ENCODE peak calls at places on chromosome 16, in seven cellular contexts. One of them, this sample, is unnamed.

GRCh38 chr16:81486555-81487061 is 42.0 kb downstream of the CMIP start:
- DNase-seq in cardiac muscle cell: peak; percentile 92
- DNase-seq in endodermal cell: no peak
- DNase-seq in heart right ventricle: peak; percentile 52
- DNase-seq in thoracic aorta: no peak
- DNase-seq in PC-9: no peak
- DNase-seq in neural progenitor cell: no peak
- DNase-seq in this sample: no peak

GRCh38 chr16:2468142-2468724 is 2.9 kb upstream of the NTN3 start:
- DNase-seq in neural progenitor cell: peak; percentile 62
- DNase-seq in cardiac muscle cell: no peak
- DNase-seq in heart right ventricle: no peak
- DNase-seq in endodermal cell: peak; percentile 76
- DNase-seq in thoracic aorta: no peak
- DNase-seq in PC-9: peak; percentile 35
- DNase-seq in this sample: peak; percentile 84

GRCh38 chr16:83917152-83918120 is 18.5 kb downstream of the MLYCD start:
- DNase-seq in neural progenitor cell: no peak
- DNase-seq in cardiac muscle cell: no peak
- DNase-seq in PC-9: no peak
- DNase-seq in heart right ventricle: no peak
- DNase-seq in thoracic aorta: no peak
- DNase-seq in endodermal cell: no peak
- DNase-seq in this sample: no peak

GRCh38 chr16:21265104-21265825 is 12.8 kb downstream of the CRYM start:
- DNase-seq in cardiac muscle cell: no peak
- DNase-seq in endodermal cell: no peak
- DNase-seq in PC-9: no peak
- DNase-seq in heart right ventricle: peak; percentile 74
- DNase-seq in neural progenitor cell: no peak
- DNase-seq in thoracic aorta: no peak
- DNase-seq in this sample: no peak

GRCh38 chr16:47309581-47310312 is 151.1 kb downstream of the ITFG1 start:
- DNase-seq in thoracic aorta: no peak
- DNase-seq in neural progenitor cell: no peak
- DNase-seq in PC-9: no peak
- DNase-seq in cardiac muscle cell: no peak
- DNase-seq in heart right ventricle: no peak
- DNase-seq in endodermal cell: no peak
- DNase-seq in this sample: no peak

GRCh38 chr16:52963471-52963870 is 89.2 kb downstream of the CHD9NB start:
- DNase-seq in endodermal cell: no peak
- DNase-seq in PC-9: no peak
- DNase-seq in cardiac muscle cell: no peak
- DNase-seq in heart right ventricle: no peak
- DNase-seq in thoracic aorta: no peak
- DNase-seq in neural progenitor cell: peak; percentile 9
- DNase-seq in this sample: no peak

GRCh38 chr16:11977206-11978041 is 890 bp downstream of the SNX29 start:
- DNase-seq in PC-9: peak; percentile 35
- DNase-seq in neural progenitor cell: peak; percentile 35
- DNase-seq in thoracic aorta: no peak
- DNase-seq in cardiac muscle cell: peak; percentile 76
- DNase-seq in endodermal cell: peak; percentile 55
- DNase-seq in heart right ventricle: peak; percentile 23
- DNase-seq in this sample: peak; percentile 54

GRCh38 chr16:57194512-57194911 is 8.4 kb downstream of the RSPRY1 start:
- DNase-seq in heart right ventricle: no peak
- DNase-seq in thoracic aorta: no peak
- DNase-seq in PC-9: peak; percentile 25
- DNase-seq in endodermal cell: no peak
- DNase-seq in neural progenitor cell: no peak
- DNase-seq in cardiac muscle cell: peak; percentile 88
- DNase-seq in this sample: no peak

GRCh38 chr16:69131167-69131748 is 1.1 kb downstream of the CHTF8 start:
- DNase-seq in cardiac muscle cell: peak; percentile 42
- DNase-seq in PC-9: no peak
- DNase-seq in neural progenitor cell: peak; percentile 67
- DNase-seq in thoracic aorta: no peak
- DNase-seq in heart right ventricle: peak; percentile 35
- DNase-seq in endodermal cell: peak; percentile 68
- DNase-seq in this sample: peak; percentile 88

GRCh38 chr16:56589141-56590039 is at the start of gene MT3:
- DNase-seq in thoracic aorta: no peak
- DNase-seq in heart right ventricle: no peak
- DNase-seq in PC-9: peak; percentile 48
- DNase-seq in endodermal cell: peak; percentile 81
- DNase-seq in cardiac muscle cell: no peak
- DNase-seq in neural progenitor cell: peak; percentile 85
- DNase-seq in this sample: peak; percentile 88

GRCh38 chr16:21646721-21647561 is 5.5 kb downstream of the IGSF6 start:
- DNase-seq in PC-9: no peak
- DNase-seq in neural progenitor cell: no peak
- DNase-seq in endodermal cell: no peak
- DNase-seq in cardiac muscle cell: no peak
- DNase-seq in heart right ventricle: no peak
- DNase-seq in thoracic aorta: no peak
- DNase-seq in this sample: no peak

GRCh38 chr16:84834403-84834772 is 14.6 kb downstream of the CRISPLD2 start:
- DNase-seq in heart right ventricle: no peak
- DNase-seq in cardiac muscle cell: peak; percentile 53
- DNase-seq in neural progenitor cell: no peak
- DNase-seq in PC-9: no peak
- DNase-seq in thoracic aorta: no peak
- DNase-seq in endodermal cell: no peak
- DNase-seq in this sample: no peak

GRCh38 chr16:57092786-57093301 is 461 bp downstream of the CPNE2 start:
- DNase-seq in PC-9: peak; percentile 50
- DNase-seq in thoracic aorta: no peak
- DNase-seq in cardiac muscle cell: peak; percentile 35
- DNase-seq in endodermal cell: peak; percentile 84
- DNase-seq in heart right ventricle: no peak
- DNase-seq in neural progenitor cell: peak; percentile 66
- DNase-seq in this sample: peak; percentile 94

GRCh38 chr16:56102159-56102798 is 89.0 kb upstream of the GNAO1 start:
- DNase-seq in cardiac muscle cell: peak; percentile 37
- DNase-seq in endodermal cell: no peak
- DNase-seq in heart right ventricle: peak; percentile 66
- DNase-seq in thoracic aorta: no peak
- DNase-seq in neural progenitor cell: peak; percentile 26
- DNase-seq in PC-9: no peak
- DNase-seq in this sample: peak; percentile 22

DNA sequence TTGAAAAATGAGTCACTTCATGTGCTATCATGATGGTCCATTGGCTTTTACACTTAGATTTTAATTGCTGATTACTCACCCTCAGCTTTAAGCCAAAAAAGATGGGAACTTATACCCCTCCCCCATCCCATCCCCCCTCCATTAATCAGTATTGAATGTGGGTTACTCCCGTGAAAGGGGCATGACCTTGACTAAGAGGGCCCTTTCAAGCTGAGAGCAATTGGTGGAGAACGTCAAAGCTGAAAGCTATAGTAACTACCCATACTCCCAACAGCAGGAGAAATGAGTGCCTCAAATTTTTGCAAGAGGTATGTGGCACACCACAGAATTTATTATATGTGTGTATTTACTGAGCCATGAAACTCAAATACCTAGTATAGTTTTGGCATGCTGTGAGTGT is 99.7 kb upstream of the CDH8 start:
- DNase-seq in cardiac muscle cell: no peak
- DNase-seq in heart right ventricle: no peak
- DNase-seq in neural progenitor cell: no peak
- DNase-seq in endodermal cell: no peak
- DNase-seq in thoracic aorta: no peak
- DNase-seq in PC-9: no peak
- DNase-seq in this sample: no peak
- H3K4me3 ChIP-seq in cardiac muscle cell: no peak overlapping the region
- H3K4me3 ChIP-seq in heart right ventricle: no peak overlapping the region
- H3K4me3 ChIP-seq in neural progenitor cell: no peak overlapping the region
- H3K4me3 ChIP-seq in endodermal cell: no peak overlapping the region
- H3K4me3 ChIP-seq in thoracic aorta: no peak overlapping the region
- H3K4me3 ChIP-seq in PC-9: no peak overlapping the region
- H3K4me3 ChIP-seq in this sample: no peak overlapping the region

GRCh38 chr16:88487124-88487432 is 34.0 kb downstream of the ZFPM1 start:
- DNase-seq in cardiac muscle cell: no peak
- DNase-seq in endodermal cell: no peak
- DNase-seq in thoracic aorta: no peak
- DNase-seq in heart right ventricle: no peak
- DNase-seq in neural progenitor cell: no peak
- DNase-seq in PC-9: no peak
- DNase-seq in this sample: no peak

GRCh38 chr16:88487920-88488842 is 35.1 kb downstream of the ZFPM1 start:
- DNase-seq in cardiac muscle cell: no peak
- DNase-seq in thoracic aorta: no peak
- DNase-seq in endodermal cell: peak; percentile 63
- DNase-seq in heart right ventricle: no peak
- DNase-seq in PC-9: no peak
- DNase-seq in neural progenitor cell: no peak
- DNase-seq in this sample: peak; percentile 81

GRCh38 chr16:88491001-88491559 is 38.0 kb downstream of the ZFPM1 start:
- DNase-seq in PC-9: no peak
- DNase-seq in thoracic aorta: no peak
- DNase-seq in neural progenitor cell: no peak
- DNase-seq in cardiac muscle cell: no peak
- DNase-seq in heart right ventricle: no peak
- DNase-seq in endodermal cell: no peak
- DNase-seq in this sample: no peak

GRCh38 chr16:88491560-88492310 is 38.7 kb downstream of the ZFPM1 start:
- DNase-seq in heart right ventricle: no peak
- DNase-seq in thoracic aorta: no peak
- DNase-seq in endodermal cell: no peak
- DNase-seq in neural progenitor cell: no peak
- DNase-seq in cardiac muscle cell: no peak
- DNase-seq in PC-9: no peak
- DNase-seq in this sample: no peak

DNA sequence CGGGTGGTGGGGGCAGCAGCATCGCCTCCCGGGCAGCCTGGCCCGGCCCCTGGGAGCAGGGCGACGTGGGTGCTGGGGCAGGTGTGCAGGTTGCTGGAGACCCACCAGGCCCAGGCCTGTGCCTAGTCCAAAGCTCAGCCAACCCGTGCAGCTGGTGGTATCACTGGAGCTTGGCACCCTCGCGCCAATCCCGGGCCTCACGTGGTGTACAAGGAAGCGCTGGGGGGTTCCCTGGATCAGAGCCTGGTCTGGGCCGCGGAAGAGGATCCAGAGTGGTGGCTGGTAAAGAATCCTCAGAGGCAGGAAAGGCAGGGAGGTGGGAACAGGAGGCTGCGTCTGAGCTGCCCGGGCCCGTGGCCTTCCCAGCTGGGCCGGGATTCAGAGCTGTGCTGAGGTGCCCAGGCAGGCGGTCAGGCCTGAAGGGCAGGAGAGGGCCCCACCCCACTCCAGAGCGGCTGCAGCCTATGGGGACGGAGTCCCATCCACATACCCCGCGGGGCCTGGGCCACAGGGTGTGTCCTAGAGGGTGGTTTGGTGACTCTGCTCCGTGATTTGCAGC is 36.2 kb downstream of the ZFPM1 start:
- DNase-seq in endodermal cell: no peak
- DNase-seq in thoracic aorta: no peak
- DNase-seq in cardiac muscle cell: no peak
- DNase-seq in heart right ventricle: no peak
- DNase-seq in PC-9: no peak
- DNase-seq in neural progenitor cell: no peak
- DNase-seq in this sample: no peak
- H3K27me3 ChIP-seq in endodermal cell: no peaks in the 10 kb centered on the region
- H3K27me3 ChIP-seq in thoracic aorta: no peaks in the 10 kb centered on the region
- H3K27me3 ChIP-seq in cardiac muscle cell: no peaks in the 10 kb centered on the region
- H3K27me3 ChIP-seq in heart right ventricle: no peaks in the 10 kb centered on the region
- H3K27me3 ChIP-seq in PC-9: no peaks in the 10 kb centered on the region
- H3K27me3 ChIP-seq in neural progenitor cell: no peaks in the 10 kb centered on the region
- H3K27me3 ChIP-seq in this sample: no peaks in the 10 kb centered on the region

GRCh38 chr16:3876160-3876559 is 4.4 kb downstream of the CREBBP start:
- DNase-seq in thoracic aorta: no peak
- DNase-seq in PC-9: no peak
- DNase-seq in cardiac muscle cell: no peak
- DNase-seq in endodermal cell: no peak
- DNase-seq in neural progenitor cell: no peak
- DNase-seq in heart right ventricle: no peak
- DNase-seq in this sample: no peak

GRCh38 chr16:3878610-3879009 is 1.9 kb downstream of the CREBBP start:
- DNase-seq in neural progenitor cell: no peak
- DNase-seq in heart right ventricle: no peak
- DNase-seq in thoracic aorta: no peak
- DNase-seq in cardiac muscle cell: peak; percentile 48
- DNase-seq in endodermal cell: no peak
- DNase-seq in PC-9: no peak
- DNase-seq in this sample: no peak

GRCh38 chr16:3874794-3875692 is 5.5 kb downstream of the CREBBP start:
- DNase-seq in endodermal cell: no peak
- DNase-seq in neural progenitor cell: no peak
- DNase-seq in thoracic aorta: no peak
- DNase-seq in PC-9: no peak
- DNase-seq in cardiac muscle cell: no peak
- DNase-seq in heart right ventricle: no peak
- DNase-seq in this sample: peak; percentile 49

GRCh38 chr16:3874242-3874641 is 6.3 kb downstream of the CREBBP start:
- DNase-seq in thoracic aorta: no peak
- DNase-seq in endodermal cell: no peak
- DNase-seq in neural progenitor cell: no peak
- DNase-seq in cardiac muscle cell: no peak
- DNase-seq in heart right ventricle: no peak
- DNase-seq in PC-9: no peak
- DNase-seq in this sample: no peak

GRCh38 chr16:3876695-3877094 is 3.8 kb downstream of the CREBBP start:
- DNase-seq in cardiac muscle cell: no peak
- DNase-seq in heart right ventricle: no peak
- DNase-seq in endodermal cell: no peak
- DNase-seq in PC-9: no peak
- DNase-seq in thoracic aorta: no peak
- DNase-seq in neural progenitor cell: no peak
- DNase-seq in this sample: no peak
- H3K4me3 ChIP-seq in cardiac muscle cell: no peak overlapping the region
- H3K4me3 ChIP-seq in heart right ventricle: no peak overlapping the region
- H3K4me3 ChIP-seq in endodermal cell: no peak overlapping the region
- H3K4me3 ChIP-seq in PC-9: no peak overlapping the region
- H3K4me3 ChIP-seq in thoracic aorta: peak overlapping the region; percentile 95
- H3K4me3 ChIP-seq in neural progenitor cell: no peak overlapping the region
- H3K4me3 ChIP-seq in this sample: no peak overlapping the region

DNA sequence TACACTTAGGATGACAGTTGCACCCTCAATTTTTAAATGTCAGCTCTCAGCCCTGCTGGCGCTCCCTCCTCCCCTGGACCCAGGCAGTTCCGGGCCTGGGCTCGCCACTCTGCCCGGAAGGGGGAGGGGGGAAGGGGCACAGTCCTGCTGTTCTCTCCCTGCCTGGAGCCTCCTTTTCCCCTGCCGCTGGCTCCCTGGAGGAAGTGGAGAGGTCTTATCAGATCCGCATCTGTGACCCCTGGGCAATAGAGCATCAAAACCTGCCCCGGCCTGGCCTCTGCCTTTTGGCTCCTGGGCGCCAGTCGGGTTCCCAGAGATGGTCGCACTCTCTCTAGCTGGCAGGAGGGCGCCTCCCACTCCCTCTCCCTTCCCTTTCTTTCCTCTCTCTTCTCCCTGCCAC is 149.3 kb downstream of the IRF8 start:
- DNase-seq in PC-9: no peak
- DNase-seq in heart right ventricle: no peak
- DNase-seq in endodermal cell: peak; percentile 51
- DNase-seq in thoracic aorta: no peak
- DNase-seq in neural progenitor cell: no peak
- DNase-seq in cardiac muscle cell: no peak
- DNase-seq in this sample: peak; percentile 75
- H3K27me3 ChIP-seq in PC-9: peaks cover 91% of the 10 kb centered on the region
- H3K27me3 ChIP-seq in heart right ventricle: no peaks in the 10 kb centered on the region
- H3K27me3 ChIP-seq in endodermal cell: peaks cover 4% of the 10 kb centered on the region
- H3K27me3 ChIP-seq in thoracic aorta: no peaks in the 10 kb centered on the region
- H3K27me3 ChIP-seq in neural progenitor cell: peaks cover 9% of the 10 kb centered on the region
- H3K27me3 ChIP-seq in cardiac muscle cell: no peaks in the 10 kb centered on the region
- H3K27me3 ChIP-seq in this sample: no peaks in the 10 kb centered on the region

This sample was measured in H7.